ENCODE peak calls at places on chromosome 10, in nine cellular contexts. One of them, this sample, is unnamed.

GRCh38 chr10:9579110-9579705 is 1438.5 kb upstream of the CELF2 start:
- DNase-seq in stimulated activated CD4-positive, alpha-beta T cell treated with anti-CD3 and anti-CD28 coated beads, Interleukin-4, amount 100 ng/mL, for 48 hours: no peak
- DNase-seq in HT1080: peak; percentile 52
- DNase-seq in hepatocyte: peak; percentile 4
- DNase-seq in neural progenitor cell: no peak
- DNase-seq in brain microvascular endothelial cell: no peak
- DNase-seq in NB4: no peak
- DNase-seq in EL: peak; percentile 5
- DNase-seq in T-helper 2 cell: no peak
- DNase-seq in this sample: peak; percentile 85

GRCh38 chr10:91511549-91512330 is 101.6 kb downstream of the HECTD2 start:
- DNase-seq in stimulated activated CD4-positive, alpha-beta T cell treated with anti-CD3 and anti-CD28 coated beads, Interleukin-4, amount 100 ng/mL, for 48 hours: no peak
- DNase-seq in HT1080: peak; percentile 75
- DNase-seq in hepatocyte: no peak
- DNase-seq in neural progenitor cell: no peak
- DNase-seq in brain microvascular endothelial cell: peak; percentile 68
- DNase-seq in NB4: peak; percentile 8
- DNase-seq in EL: peak; percentile 81
- DNase-seq in T-helper 2 cell: no peak
- DNase-seq in this sample: peak; percentile 93

GRCh38 chr10:123926401-123927264 is 35.0 kb upstream of the CPXM2 start:
- DNase-seq in stimulated activated CD4-positive, alpha-beta T cell treated with anti-CD3 and anti-CD28 coated beads, Interleukin-4, amount 100 ng/mL, for 48 hours: no peak
- DNase-seq in HT1080: peak; percentile 48
- DNase-seq in hepatocyte: no peak
- DNase-seq in neural progenitor cell: no peak
- DNase-seq in brain microvascular endothelial cell: peak; percentile 1
- DNase-seq in NB4: peak; percentile 45
- DNase-seq in EL: peak; percentile 56
- DNase-seq in T-helper 2 cell: no peak
- DNase-seq in this sample: no peak

GRCh38 chr10:32244421-32245207 is 102.3 kb downstream of the EPC1 start:
- DNase-seq in stimulated activated CD4-positive, alpha-beta T cell treated with anti-CD3 and anti-CD28 coated beads, Interleukin-4, amount 100 ng/mL, for 48 hours: peak; percentile 14
- DNase-seq in HT1080: no peak
- DNase-seq in hepatocyte: peak; percentile 41
- DNase-seq in neural progenitor cell: no peak
- DNase-seq in brain microvascular endothelial cell: no peak
- DNase-seq in NB4: no peak
- DNase-seq in EL: no peak
- DNase-seq in T-helper 2 cell: no peak
- DNase-seq in this sample: peak; percentile 83

GRCh38 chr10:1217237-1217587 is 161.0 kb downstream of the WDR37 start:
- DNase-seq in stimulated activated CD4-positive, alpha-beta T cell treated with anti-CD3 and anti-CD28 coated beads, Interleukin-4, amount 100 ng/mL, for 48 hours: no peak
- DNase-seq in HT1080: no peak
- DNase-seq in hepatocyte: no peak
- DNase-seq in neural progenitor cell: no peak
- DNase-seq in brain microvascular endothelial cell: no peak
- DNase-seq in NB4: no peak
- DNase-seq in EL: no peak
- DNase-seq in T-helper 2 cell: no peak
- DNase-seq in this sample: no peak

GRCh38 chr10:5234106-5234877 is 37.7 kb downstream of the AKR1C4 start:
- DNase-seq in stimulated activated CD4-positive, alpha-beta T cell treated with anti-CD3 and anti-CD28 coated beads, Interleukin-4, amount 100 ng/mL, for 48 hours: no peak
- DNase-seq in HT1080: peak; percentile 76
- DNase-seq in hepatocyte: peak; percentile 65
- DNase-seq in neural progenitor cell: no peak
- DNase-seq in brain microvascular endothelial cell: no peak
- DNase-seq in NB4: peak; percentile 92
- DNase-seq in EL: peak; percentile 38
- DNase-seq in T-helper 2 cell: no peak
- DNase-seq in this sample: peak; percentile 45

GRCh38 chr10:61935085-61935484 is 33.6 kb downstream of the ARID5B start:
- DNase-seq in stimulated activated CD4-positive, alpha-beta T cell treated with anti-CD3 and anti-CD28 coated beads, Interleukin-4, amount 100 ng/mL, for 48 hours: no peak
- DNase-seq in HT1080: no peak
- DNase-seq in hepatocyte: no peak
- DNase-seq in neural progenitor cell: no peak
- DNase-seq in brain microvascular endothelial cell: no peak
- DNase-seq in NB4: no peak
- DNase-seq in EL: no peak
- DNase-seq in T-helper 2 cell: no peak
- DNase-seq in this sample: peak; percentile 24

GRCh38 chr10:131806146-131806545 is 94.7 kb upstream of the PPP2R2D start:
- DNase-seq in stimulated activated CD4-positive, alpha-beta T cell treated with anti-CD3 and anti-CD28 coated beads, Interleukin-4, amount 100 ng/mL, for 48 hours: no peak
- DNase-seq in HT1080: no peak
- DNase-seq in hepatocyte: no peak
- DNase-seq in neural progenitor cell: no peak
- DNase-seq in brain microvascular endothelial cell: no peak
- DNase-seq in NB4: no peak
- DNase-seq in EL: no peak
- DNase-seq in T-helper 2 cell: no peak
- DNase-seq in this sample: no peak

GRCh38 chr10:123272171-123272570 is 118.0 kb downstream of the BUB3 start:
- DNase-seq in stimulated activated CD4-positive, alpha-beta T cell treated with anti-CD3 and anti-CD28 coated beads, Interleukin-4, amount 100 ng/mL, for 48 hours: no peak
- DNase-seq in HT1080: no peak
- DNase-seq in hepatocyte: no peak
- DNase-seq in neural progenitor cell: no peak
- DNase-seq in brain microvascular endothelial cell: no peak
- DNase-seq in NB4: peak; percentile 7
- DNase-seq in EL: no peak
- DNase-seq in T-helper 2 cell: no peak
- DNase-seq in this sample: no peak

GRCh38 chr10:116974442-116975005 is 30.5 kb downstream of the SHTN1 start:
- DNase-seq in stimulated activated CD4-positive, alpha-beta T cell treated with anti-CD3 and anti-CD28 coated beads, Interleukin-4, amount 100 ng/mL, for 48 hours: no peak
- DNase-seq in HT1080: peak; percentile 92
- DNase-seq in hepatocyte: no peak
- DNase-seq in neural progenitor cell: no peak
- DNase-seq in brain microvascular endothelial cell: peak; percentile 77
- DNase-seq in NB4: peak; percentile 13
- DNase-seq in EL: peak; percentile 86
- DNase-seq in T-helper 2 cell: no peak
- DNase-seq in this sample: peak; percentile 86

GRCh38 chr10:77837248-77837924 is 89.2 kb downstream of the DLG5 start:
- DNase-seq in stimulated activated CD4-positive, alpha-beta T cell treated with anti-CD3 and anti-CD28 coated beads, Interleukin-4, amount 100 ng/mL, for 48 hours: peak; percentile 68
- DNase-seq in HT1080: peak; percentile 66
- DNase-seq in hepatocyte: no peak
- DNase-seq in neural progenitor cell: peak; percentile 92
- DNase-seq in brain microvascular endothelial cell: peak; percentile 68
- DNase-seq in NB4: peak; percentile 83
- DNase-seq in EL: peak; percentile 33
- DNase-seq in T-helper 2 cell: peak; percentile 43
- DNase-seq in this sample: peak; percentile 30

GRCh38 chr10:93965911-93966310 is 27.8 kb upstream of the PLCE1 start:
- DNase-seq in stimulated activated CD4-positive, alpha-beta T cell treated with anti-CD3 and anti-CD28 coated beads, Interleukin-4, amount 100 ng/mL, for 48 hours: no peak
- DNase-seq in HT1080: no peak
- DNase-seq in hepatocyte: no peak
- DNase-seq in neural progenitor cell: no peak
- DNase-seq in brain microvascular endothelial cell: no peak
- DNase-seq in NB4: no peak
- DNase-seq in EL: no peak
- DNase-seq in T-helper 2 cell: no peak
- DNase-seq in this sample: no peak

GRCh38 chr10:33240931-33241330 is 93.5 kb downstream of the NRP1 start:
- DNase-seq in stimulated activated CD4-positive, alpha-beta T cell treated with anti-CD3 and anti-CD28 coated beads, Interleukin-4, amount 100 ng/mL, for 48 hours: no peak
- DNase-seq in HT1080: no peak
- DNase-seq in hepatocyte: no peak
- DNase-seq in neural progenitor cell: no peak
- DNase-seq in brain microvascular endothelial cell: no peak
- DNase-seq in NB4: peak; percentile 49
- DNase-seq in EL: peak; percentile 62
- DNase-seq in T-helper 2 cell: no peak
- DNase-seq in this sample: peak; percentile 57

GRCh38 chr10:84198206-84198915 is 4.0 kb downstream of the CDHR1 start:
- DNase-seq in stimulated activated CD4-positive, alpha-beta T cell treated with anti-CD3 and anti-CD28 coated beads, Interleukin-4, amount 100 ng/mL, for 48 hours: no peak
- DNase-seq in HT1080: no peak
- DNase-seq in hepatocyte: no peak
- DNase-seq in neural progenitor cell: no peak
- DNase-seq in brain microvascular endothelial cell: no peak
- DNase-seq in NB4: no peak
- DNase-seq in EL: no peak
- DNase-seq in T-helper 2 cell: no peak
- DNase-seq in this sample: no peak

GRCh38 chr10:810351-810846 is 120.9 kb upstream of the DIP2C start:
- DNase-seq in stimulated activated CD4-positive, alpha-beta T cell treated with anti-CD3 and anti-CD28 coated beads, Interleukin-4, amount 100 ng/mL, for 48 hours: no peak
- DNase-seq in HT1080: no peak
- DNase-seq in hepatocyte: peak; percentile 66
- DNase-seq in neural progenitor cell: peak; percentile 76
- DNase-seq in brain microvascular endothelial cell: no peak
- DNase-seq in NB4: peak; percentile 51
- DNase-seq in EL: no peak
- DNase-seq in T-helper 2 cell: no peak
- DNase-seq in this sample: peak; percentile 38

This sample was measured in amniotic epithelial cell.